ENCODE peak calls at places on chromosomes 12 and 14, in eight cellular contexts. W is IMR-90, G is WTC11, V is progenitor cell of endocrine pancreas, E is endothelial cell, T is spleen, Y is pancreas, K is astrocyte. X is an unnamed sample.

GRCh38 chr14:99378782-99379214 is 101.9 kb downstream of the SETD3 start:
- DNase-seq in Y (no peak), K (peak; percentile 49), T (no peak), G (no peak), V (no peak), W (peak; percentile 24), E (no peak), X (no peak)

GRCh38 chr12:51118706-51119105 is 35.3 kb upstream of the CSRNP2 start:
- DNase-seq in K (peak; percentile 97), W (peak; percentile 84), E (no peak), G (no peak), T (no peak), Y (no peak), V (no peak), X (no peak)

GRCh38 chr14:51087024-51087423 is 7.9 kb downstream of the TRIM9 start:
- DNase-seq in V (no peak), G (peak; percentile 32), T (no peak), E (no peak), K (no peak), W (no peak), Y (no peak), X (no peak)

GRCh38 chr14:38716871-38717270 is 386.2 kb downstream of the SEC23A start:
- DNase-seq in Y (no peak), T (no peak), K (peak; percentile 4), V (no peak), E (no peak), W (no peak), G (no peak), X (no peak)

GRCh38 chr14:61584258-61584657 is 111.1 kb upstream of the HIF1A start:
- DNase-seq in E (no peak), W (peak; percentile 92), K (peak; percentile 87), Y (no peak), V (no peak), G (no peak), T (no peak), X (no peak)

GRCh38 chr12:12685305-12685704 is 10.7 kb downstream of the GPR19 start:
- DNase-seq in Y (no peak), W (no peak), E (no peak), T (no peak), G (peak; percentile 53), V (no peak), K (no peak), X (no peak)

GRCh38 chr12:19856389-19856788 is 417.1 kb downstream of the AEBP2 start:
- DNase-seq in T (no peak), W (peak; percentile 24), K (peak; percentile 47), Y (no peak), G (no peak), V (no peak), E (no peak), X (no peak)

GRCh38 chr14:39491134-39491541 is 58.9 kb upstream of the FBXO33 start:
- DNase-seq in W (peak; percentile 52), V (no peak), K (peak; percentile 18), Y (no peak), T (no peak), G (no peak), E (no peak), X (no peak)

GRCh38 chr14:74671789-74672188 is 41.1 kb downstream of the AREL1 start:
- DNase-seq in G (no peak), Y (no peak), T (no peak), K (peak; percentile 81), E (no peak), V (no peak), W (peak; percentile 79), X (no peak)

GRCh38 chr12:75526655-75527511 is 15.5 kb upstream of the KRR1 start:
- DNase-seq in Y (no peak), K (peak; percentile 47), G (peak; percentile 13), W (peak; percentile 84), V (no peak), E (peak; percentile 16), T (no peak), X (peak; percentile 17)

GRCh38 chr12:81329088-81329487 is 251.2 kb downstream of the ACSS3 start:
- DNase-seq in W (peak; percentile 2), T (no peak), G (peak; percentile 55), K (peak; percentile 2), V (no peak), E (peak; percentile 30), Y (no peak), X (no peak)

GRCh38 chr12:81333812-81334211 is 255.9 kb downstream of the ACSS3 start:
- DNase-seq in E (no peak), Y (no peak), W (no peak), V (no peak), K (no peak), T (no peak), G (no peak), X (no peak)

GRCh38 chr12:81332054-81332453 is 254.2 kb downstream of the ACSS3 start:
- DNase-seq in T (no peak), Y (no peak), G (no peak), W (no peak), K (no peak), V (no peak), E (no peak), X (no peak)

GRCh38 chr12:81327458-81327857 is 249.6 kb downstream of the ACSS3 start:
- DNase-seq in G (no peak), W (no peak), E (no peak), K (no peak), Y (no peak), V (no peak), T (no peak), X (no peak)

DNA sequence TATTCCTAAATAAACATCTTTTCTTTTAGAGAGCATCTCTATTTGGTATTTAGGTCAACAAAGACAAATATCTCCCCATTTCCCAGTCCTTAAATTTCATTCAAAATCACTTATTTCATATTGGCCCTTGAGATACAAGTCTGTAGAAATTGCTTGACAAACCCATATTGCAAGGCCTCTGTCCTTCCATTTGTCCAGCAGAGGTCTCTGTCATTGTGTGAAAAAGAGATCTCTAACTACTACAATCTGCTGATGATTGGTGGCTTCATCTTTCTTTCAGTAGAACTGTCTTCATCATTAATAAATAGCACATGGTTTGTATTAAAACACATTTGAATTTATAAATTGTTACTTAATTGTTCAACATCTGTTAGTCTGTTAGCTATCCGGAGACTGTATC is 252.6 kb downstream of the ACSS3 start:
- DNase-seq in K (no peak), V (no peak), G (no peak), T (no peak), Y (no peak), E (no peak), W (no peak), X (no peak)
- TF ChIP-seq CTCF in K (no peak), V (no peak), G (no peak), T (no peak), Y (no peak), E (no peak), W (no peak), X (no peak)

DNA sequence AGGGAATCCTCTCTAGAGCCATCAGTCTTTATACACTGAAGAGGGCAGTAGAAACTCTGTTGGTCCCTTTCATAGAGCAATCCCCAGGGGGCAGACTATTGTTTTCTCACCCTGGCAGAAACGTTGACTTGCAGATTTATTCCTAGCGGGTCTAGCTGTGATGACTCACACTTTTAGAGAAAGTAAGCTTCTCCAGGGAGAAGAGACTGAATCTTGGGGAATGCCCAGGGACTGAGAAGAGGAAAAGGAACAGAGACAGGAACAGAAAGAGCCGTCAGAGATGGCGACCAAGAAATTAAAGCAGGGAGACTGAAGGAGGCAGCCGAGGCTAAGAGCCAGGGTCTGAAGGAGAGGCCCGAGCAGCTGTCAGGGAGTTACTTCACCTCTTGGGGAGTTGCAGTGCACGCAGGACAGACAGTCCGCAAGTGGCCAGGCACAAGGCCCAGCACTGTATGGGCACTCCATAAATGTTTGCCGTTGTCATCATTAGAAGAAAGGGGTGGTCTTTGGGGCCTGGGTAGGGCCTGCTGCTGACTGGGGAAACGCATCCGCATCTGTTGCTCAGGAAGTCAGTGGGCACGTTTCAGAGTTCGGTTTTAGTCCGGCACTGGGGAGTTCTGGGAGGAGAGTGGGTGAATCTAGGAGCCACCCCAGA is 13.0 kb downstream of the PLEKHG6 start:
- DNase-seq in K (peak; percentile 88), T (peak; percentile 79), G (peak; percentile 45), Y (no peak), V (no peak), E (peak; percentile 57), W (peak; percentile 94), X (no peak)
- TF ChIP-seq CTCF in K (peak; percentile 73), T (peak; percentile 53), G (no peak), Y (no peak), V (peak; percentile 69), E (peak; percentile 44), W (peak; percentile 84), X (peak; percentile 25)

GRCh38 chr14:59020382-59020781 is 168.1 kb upstream of the DAAM1 start:
- DNase-seq in Y (no peak), V (no peak), T (no peak), G (no peak), W (peak; percentile 46), E (peak; percentile 23), K (peak; percentile 8), X (no peak)
- TF ChIP-seq CTCF in Y (no peak), V (peak; percentile 54), T (no peak), G (no peak), W (peak; percentile 56), E (peak; percentile 27), K (peak; percentile 54), X (peak; percentile 47)

GRCh38 chr14:37195327-37195726 is 2.4 kb upstream of the MIPOL1 start:
- DNase-seq in E (no peak), W (peak; percentile 87), T (no peak), K (peak; percentile 68), Y (no peak), V (no peak), G (no peak), X (no peak)

GRCh38 chr14:37196604-37197420 is 925 bp upstream of the MIPOL1 start:
- DNase-seq in Y (no peak), E (no peak), G (no peak), K (no peak), V (no peak), T (no peak), W (no peak), X (no peak)

GRCh38 chr14:37198907-37199306 is 1.2 kb downstream of the MIPOL1 start:
- DNase-seq in G (no peak), T (no peak), Y (no peak), K (no peak), V (no peak), W (no peak), E (no peak), X (no peak)

GRCh38 chr14:37198273-37198598 is 499 bp downstream of the MIPOL1 start:
- DNase-seq in V (no peak), K (no peak), T (no peak), W (no peak), E (no peak), Y (no peak), G (no peak), X (no peak)

DNA sequence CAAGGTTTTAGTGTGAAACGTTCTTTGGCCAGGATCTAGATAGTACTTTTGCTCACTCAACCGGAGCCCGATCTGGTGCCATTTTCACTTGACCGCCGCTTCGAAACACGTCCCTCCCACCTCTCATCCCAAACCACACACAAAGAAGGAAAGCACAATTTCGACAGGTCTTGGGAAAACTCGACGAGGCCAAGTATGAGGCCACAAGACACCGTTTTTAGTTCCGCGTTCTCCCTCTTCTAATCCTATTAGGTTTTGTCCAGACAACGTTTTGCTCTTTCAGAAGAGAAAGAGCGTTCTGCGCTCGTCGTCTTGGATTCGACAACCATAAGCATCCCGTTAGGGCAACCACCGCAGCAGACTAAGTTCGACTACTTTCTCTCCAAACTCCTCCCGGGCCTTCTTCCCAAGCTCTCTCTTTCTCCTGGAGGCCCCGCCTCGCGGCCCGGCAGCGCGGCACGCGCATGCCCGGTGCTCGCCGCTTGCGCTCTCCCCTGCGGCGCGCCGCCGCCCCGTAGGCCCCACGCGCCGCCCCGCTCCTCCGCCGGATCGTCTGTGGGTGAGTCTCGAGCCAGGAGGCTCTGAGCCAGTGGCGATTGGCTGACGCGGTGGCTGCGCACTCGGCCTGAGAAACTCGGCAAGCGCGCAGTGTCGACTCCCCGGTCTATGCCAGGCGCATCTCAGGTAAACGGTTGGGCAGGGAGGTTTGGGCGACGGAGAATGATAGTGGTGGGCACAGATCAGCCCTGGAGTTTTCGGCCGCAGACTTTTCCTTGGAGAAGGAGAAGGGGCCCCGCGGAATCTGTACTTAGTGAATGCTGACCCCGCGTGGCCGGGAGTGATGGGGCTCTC is at the start of gene MIPOL1:
- DNase-seq in G (peak; percentile 60), K (peak; percentile 81), W (peak; percentile 90), V (peak; percentile 67), T (peak; percentile 84), E (peak; percentile 77), Y (peak; percentile 92), X (peak; percentile 46)
- TF ChIP-seq CTCF in G (no peak), K (no peak), W (peak; percentile 43), V (peak; percentile 43), T (no peak), E (no peak), Y (no peak), X (peak; percentile 31)